ENCODE peak calls at places on chromosomes 2 and 18, in six cellular contexts. Z is PC-3, G is HCT116, C is cardiac fibroblast, Q is thyroid gland, T is adrenal gland. M is an unnamed sample.

GRCh38 chr2:28950941-28951630 is 30.0 kb upstream of the TOGARAM2 start:
- DNase-seq in Z (peak; percentile 25), G (no peak), Q (no peak), T (no peak), C (no peak), M (no peak)

GRCh38 chr2:202035089-202035940 is 1.7 kb downstream of the FZD7 start:
- DNase-seq in G (no peak), Q (peak; percentile 49), C (peak; percentile 22), T (peak; percentile 44), Z (no peak), M (no peak)

GRCh38 chr18:9474103-9474982 is 970 bp upstream of the RALBP1 start:
- DNase-seq in G (peak; percentile 72), C (no peak), Z (peak; percentile 87), T (no peak), Q (peak; percentile 2), M (no peak)

GRCh38 chr18:40365526-40365925 is 1589.5 kb upstream of the PIK3C3 start:
- DNase-seq in Z (no peak), Q (no peak), C (no peak), G (no peak), T (no peak), M (no peak)

GRCh38 chr18:78722959-78723706 is 256.5 kb upstream of the SALL3 start:
- DNase-seq in Q (no peak), Z (no peak), T (no peak), C (no peak), G (no peak), M (no peak)

GRCh38 chr2:134325696-134326095 is 71.8 kb downstream of the MGAT5 start:
- DNase-seq in C (no peak), G (no peak), T (no peak), Q (no peak), Z (no peak), M (no peak)

GRCh38 chr2:109456776-109457175 is 157.0 kb downstream of the SEPTIN10 start:
- DNase-seq in Q (no peak), C (no peak), Z (no peak), T (no peak), G (no peak), M (no peak)

GRCh38 chr2:147511491-147511948 is 333.3 kb upstream of the ACVR2A start:
- DNase-seq in G (no peak), C (no peak), Z (no peak), T (peak; percentile 6), Q (no peak), M (no peak)

GRCh38 chr2:26608557-26608956 is 32.6 kb downstream of the CIB4 start:
- DNase-seq in Q (no peak), T (no peak), G (no peak), C (no peak), Z (no peak), M (no peak)

GRCh38 chr2:172179045-172179742 is 76.5 kb upstream of the DLX2 start:
- DNase-seq in T (no peak), C (no peak), G (no peak), Q (no peak), Z (peak; percentile 88), M (no peak)

GRCh38 chr2:26692814-26693286 is 328 bp downstream of the KCNK3 start:
- DNase-seq in C (peak; percentile 5), Z (no peak), G (no peak), Q (peak; percentile 63), T (no peak), M (no peak)

GRCh38 chr2:225036431-225036830 is 5.8 kb downstream of the DOCK10 start:
- DNase-seq in G (no peak), Q (no peak), Z (no peak), C (no peak), T (no peak), M (no peak)

GRCh38 chr18:66694857-66695256 is 91.0 kb upstream of the CDH19 start:
- DNase-seq in G (no peak), C (no peak), Z (no peak), Q (no peak), T (no peak), M (no peak)

GRCh38 chr18:25862881-25863600 is 227.4 kb downstream of the SS18 start:
- DNase-seq in T (no peak), G (no peak), Q (no peak), Z (no peak), C (no peak), M (no peak)

GRCh38 chr2:216056739-216057138 is 24.9 kb downstream of the PECR start:
- DNase-seq in C (no peak), Q (no peak), G (no peak), Z (no peak), T (no peak), M (no peak)

GRCh38 chr2:134160793-134161504 is 92.9 kb upstream of the MGAT5 start:
- DNase-seq in T (peak; percentile 89), Z (no peak), C (peak; percentile 26), G (no peak), Q (no peak), M (no peak)

GRCh38 chr2:133711226-133711625 is 143.0 kb upstream of the NCKAP5 start:
- DNase-seq in C (no peak), G (no peak), Z (no peak), Q (no peak), T (no peak), M (no peak)

GRCh38 chr2:10659898-10660568 is 29.7 kb downstream of the NOL10 start:
- DNase-seq in Z (peak; percentile 85), C (peak; percentile 89), G (peak; percentile 49), T (peak; percentile 94), Q (peak; percentile 65), M (peak; percentile 50)

GRCh38 chr2:48233005-48233404 is 296.9 kb upstream of the STON1 start:
- DNase-seq in T (no peak), G (no peak), Q (no peak), C (no peak), Z (no peak), M (no peak)

GRCh38 chr2:45029215-45029614 is 20.0 kb upstream of the SIX2 start:
- DNase-seq in Z (no peak), G (no peak), C (peak; percentile 29), T (no peak), Q (no peak), M (no peak)

GRCh38 chr2:174753038-174753633 is 11.1 kb downstream of the CHRNA1 start:
- DNase-seq in T (no peak), Q (no peak), G (no peak), Z (peak; percentile 7), C (no peak), M (no peak)

GRCh38 chr2:233204286-233204936 is 47.1 kb upstream of the ATG16L1 start:
- DNase-seq in C (no peak), G (no peak), Z (no peak), Q (no peak), T (no peak), M (no peak)

GRCh38 chr2:148546270-148546669 is 98.3 kb upstream of the EPC2 start:
- DNase-seq in T (no peak), G (no peak), C (no peak), Z (no peak), Q (no peak), M (no peak)

GRCh38 chr2:100780203-100781008 is 39.5 kb upstream of the NPAS2 start:
- DNase-seq in T (no peak), Q (no peak), Z (peak; percentile 96), G (peak; percentile 29), C (peak; percentile 89), M (no peak)

GRCh38 chr2:54122939-54123338 is 7.5 kb downstream of the ACYP2 start:
- DNase-seq in G (peak; percentile 41), Z (peak; percentile 79), T (peak; percentile 71), C (peak; percentile 80), Q (no peak), M (peak; percentile 56)

GRCh38 chr18:3075491-3075890 is 62.5 kb upstream of the LPIN2 start:
- DNase-seq in Q (no peak), C (no peak), Z (no peak), G (no peak), T (no peak), M (no peak)

GRCh38 chr2:136527560-136527959 is 237.8 kb upstream of the THSD7B start:
- DNase-seq in Q (no peak), Z (peak; percentile 44), G (no peak), C (peak; percentile 20), T (no peak), M (no peak)

GRCh38 chr2:39008663-39009062 is 112.2 kb downstream of the SOS1 start:
- DNase-seq in T (no peak), G (no peak), Q (no peak), Z (no peak), C (peak; percentile 42), M (no peak)

GRCh38 chr2:80068068-80068467 is 236.5 kb downstream of the LRRTM1 start:
- DNase-seq in Q (peak; percentile 75), C (no peak), Z (no peak), T (no peak), G (no peak), M (no peak)

GRCh38 chr2:121866789-121867188 is 111.3 kb downstream of the TSN start:
- DNase-seq in Q (no peak), Z (no peak), T (no peak), G (no peak), C (peak; percentile 19), M (no peak)

GRCh38 chr2:128449226-128450061 is 130.8 kb upstream of the HS6ST1 start:
- DNase-seq in C (no peak), Z (no peak), G (no peak), Q (no peak), T (no peak), M (no peak)

DNA sequence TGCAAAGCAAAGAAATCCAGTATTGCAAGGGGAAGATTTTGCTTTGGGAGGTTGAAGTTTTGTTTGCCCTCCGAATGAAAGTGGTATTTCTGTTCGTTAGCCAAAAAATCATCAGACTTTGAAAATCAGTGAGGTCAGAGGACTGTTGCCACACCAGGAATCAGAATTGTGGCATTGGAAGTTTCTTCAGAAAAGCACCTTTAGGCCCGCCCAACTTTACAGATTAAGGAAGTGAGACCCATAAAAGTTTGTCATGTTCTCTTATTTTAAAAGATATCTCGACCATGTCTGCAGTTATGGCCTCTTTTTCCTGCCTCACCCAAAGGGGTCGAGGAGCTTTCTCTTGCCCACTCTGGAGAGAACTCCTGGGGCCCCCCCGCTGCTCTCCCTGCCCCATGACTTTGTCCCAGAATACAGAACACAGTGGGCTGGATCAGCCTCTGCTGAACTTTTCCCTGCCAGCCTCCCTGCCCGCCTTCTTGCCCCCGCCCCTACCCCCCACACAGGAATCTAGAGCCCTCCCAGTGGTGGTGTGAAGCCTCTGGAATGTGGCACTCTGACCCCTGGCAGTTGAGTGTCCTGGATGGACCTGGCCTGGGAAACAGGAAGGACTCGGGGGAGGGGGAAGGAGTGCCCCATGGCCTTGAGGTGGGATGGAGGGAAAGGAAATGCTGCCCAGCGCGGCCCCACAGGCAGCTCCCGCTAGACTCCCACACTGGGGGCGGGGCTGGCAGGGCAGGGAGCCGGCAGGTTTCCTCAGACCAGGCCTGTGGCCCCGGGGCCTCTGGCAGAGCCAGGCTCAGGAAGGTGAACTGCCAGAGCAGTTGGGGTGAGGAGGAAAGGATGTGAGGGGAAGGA is 25.3 kb downstream of the CRIM1 start:
- DNase-seq in T (peak; percentile 15), C (peak; percentile 47), Q (peak; percentile 44), Z (peak; percentile 71), G (no peak), M (no peak)
- H3K4me3 ChIP-seq in T (no peak overlapping the region), C (no peak overlapping the region), Q (no peak overlapping the region), Z (no peak overlapping the region), G (no peak overlapping the region), M (no peak overlapping the region)

GRCh38 chr2:120313695-120314615 is 32.0 kb upstream of the INHBB start:
- DNase-seq in G (no peak), Q (no peak), C (no peak), Z (no peak), T (peak; percentile 57), M (no peak)
- H3K4me3 ChIP-seq in G (peak overlapping the region; percentile 44), Q (no peak overlapping the region), C (peak overlapping the region; percentile 39), Z (peak overlapping the region; percentile 64), T (no peak overlapping the region), M (peak overlapping the region; percentile 63)

GRCh38 chr18:27778441-27778840 is 398.5 kb downstream of the CDH2 start:
- DNase-seq in C (peak; percentile 52), Z (peak; percentile 52), T (no peak), G (no peak), Q (no peak), M (no peak)
- H3K4me3 ChIP-seq in C (no peak overlapping the region), Z (no peak overlapping the region), T (no peak overlapping the region), G (no peak overlapping the region), Q (no peak overlapping the region), M (no peak overlapping the region)

GRCh38 chr18:58865714-58866113 is 1.0 kb downstream of the ZNF532 start:
- DNase-seq in T (no peak), Z (no peak), G (no peak), Q (no peak), C (no peak), M (no peak)
- H3K4me3 ChIP-seq in T (no peak overlapping the region), Z (peak overlapping the region; percentile 62), G (no peak overlapping the region), Q (no peak overlapping the region), C (no peak overlapping the region), M (peak overlapping the region; percentile 36)